ENCODE peak calls at places on chromosomes 4 and X, in eight cellular contexts. One of them, this sample, is unnamed.

GRCh38 chr4:42586775-42587174 is 70.1 kb downstream of the ATP8A1 start:
- DNase-seq in prostate gland: no peak
- DNase-seq in IMR-90: no peak
- DNase-seq in fibroblast of lung: no peak
- DNase-seq in adrenal gland: no peak
- DNase-seq in right lobe of liver: no peak
- DNase-seq in K562: no peak
- DNase-seq in mammary epithelial cell: no peak
- DNase-seq in this sample: no peak

GRCh38 chr4:7844247-7844991 is 95.2 kb downstream of the AFAP1 start:
- DNase-seq in prostate gland: peak; percentile 36
- DNase-seq in right lobe of liver: no peak
- DNase-seq in K562: peak; percentile 62
- DNase-seq in fibroblast of lung: peak; percentile 87
- DNase-seq in IMR-90: peak; percentile 99
- DNase-seq in mammary epithelial cell: peak; percentile 83
- DNase-seq in adrenal gland: peak; percentile 68
- DNase-seq in this sample: peak; percentile 79

GRCh38 chrX:40578039-40578438 is 2.7 kb upstream of the ATP6AP2 start:
- DNase-seq in mammary epithelial cell: no peak
- DNase-seq in K562: peak; percentile 10
- DNase-seq in fibroblast of lung: no peak
- DNase-seq in adrenal gland: no peak
- DNase-seq in right lobe of liver: no peak
- DNase-seq in prostate gland: no peak
- DNase-seq in IMR-90: no peak
- DNase-seq in this sample: no peak

GRCh38 chrX:9573282-9574106 is 108.6 kb downstream of the TBL1X start:
- DNase-seq in K562: no peak
- DNase-seq in prostate gland: no peak
- DNase-seq in IMR-90: no peak
- DNase-seq in fibroblast of lung: no peak
- DNase-seq in right lobe of liver: no peak
- DNase-seq in adrenal gland: no peak
- DNase-seq in mammary epithelial cell: no peak
- DNase-seq in this sample: no peak

GRCh38 chrX:14351889-14352288 is 177.4 kb upstream of the GLRA2 start:
- DNase-seq in IMR-90: no peak
- DNase-seq in adrenal gland: no peak
- DNase-seq in right lobe of liver: no peak
- DNase-seq in prostate gland: no peak
- DNase-seq in K562: no peak
- DNase-seq in fibroblast of lung: no peak
- DNase-seq in mammary epithelial cell: no peak
- DNase-seq in this sample: no peak

GRCh38 chr4:24765331-24765990 is 29.9 kb upstream of the SOD3 start:
- DNase-seq in fibroblast of lung: peak; percentile 36
- DNase-seq in prostate gland: no peak
- DNase-seq in K562: no peak
- DNase-seq in adrenal gland: no peak
- DNase-seq in mammary epithelial cell: no peak
- DNase-seq in IMR-90: peak; percentile 76
- DNase-seq in right lobe of liver: no peak
- DNase-seq in this sample: no peak

GRCh38 chrX:39206746-39207145 is 405.5 kb downstream of the MID1IP1 start:
- DNase-seq in fibroblast of lung: no peak
- DNase-seq in right lobe of liver: no peak
- DNase-seq in IMR-90: no peak
- DNase-seq in mammary epithelial cell: no peak
- DNase-seq in prostate gland: no peak
- DNase-seq in adrenal gland: no peak
- DNase-seq in K562: no peak
- DNase-seq in this sample: no peak

GRCh38 chr4:140071806-140072205 is 82.2 kb downstream of the MAML3 start:
- DNase-seq in IMR-90: peak; percentile 91
- DNase-seq in mammary epithelial cell: peak; percentile 75
- DNase-seq in right lobe of liver: no peak
- DNase-seq in K562: no peak
- DNase-seq in prostate gland: no peak
- DNase-seq in fibroblast of lung: peak; percentile 71
- DNase-seq in adrenal gland: no peak
- DNase-seq in this sample: no peak

GRCh38 chr4:27198246-27198645 is 337.6 kb downstream of the STIM2 start:
- DNase-seq in right lobe of liver: no peak
- DNase-seq in IMR-90: no peak
- DNase-seq in adrenal gland: no peak
- DNase-seq in fibroblast of lung: no peak
- DNase-seq in prostate gland: no peak
- DNase-seq in K562: no peak
- DNase-seq in mammary epithelial cell: no peak
- DNase-seq in this sample: no peak

GRCh38 chr4:107897823-107898222 is 33.5 kb upstream of the CYP2U1 start:
- DNase-seq in prostate gland: no peak
- DNase-seq in adrenal gland: no peak
- DNase-seq in mammary epithelial cell: no peak
- DNase-seq in IMR-90: no peak
- DNase-seq in right lobe of liver: no peak
- DNase-seq in K562: no peak
- DNase-seq in fibroblast of lung: no peak
- DNase-seq in this sample: peak; percentile 29

GRCh38 chrX:130878350-130879341 is 24.4 kb downstream of the ENOX2 start:
- DNase-seq in K562: peak; percentile 31
- DNase-seq in mammary epithelial cell: peak; percentile 85
- DNase-seq in fibroblast of lung: peak; percentile 88
- DNase-seq in right lobe of liver: peak; percentile 54
- DNase-seq in adrenal gland: peak; percentile 71
- DNase-seq in prostate gland: peak; percentile 11
- DNase-seq in IMR-90: peak; percentile 85
- DNase-seq in this sample: peak; percentile 85

GRCh38 chrX:71171110-71171801 is 26.6 kb downstream of the NLGN3 start:
- DNase-seq in K562: peak; percentile 74
- DNase-seq in right lobe of liver: no peak
- DNase-seq in IMR-90: no peak
- DNase-seq in fibroblast of lung: no peak
- DNase-seq in adrenal gland: peak; percentile 61
- DNase-seq in prostate gland: no peak
- DNase-seq in mammary epithelial cell: no peak
- DNase-seq in this sample: no peak

GRCh38 chrX:1222511-1223252 is 10.2 kb upstream of the CRLF2 start:
- DNase-seq in prostate gland: no peak
- DNase-seq in IMR-90: no peak
- DNase-seq in mammary epithelial cell: peak; percentile 52
- DNase-seq in K562: no peak
- DNase-seq in adrenal gland: no peak
- DNase-seq in right lobe of liver: no peak
- DNase-seq in fibroblast of lung: no peak
- DNase-seq in this sample: peak; percentile 47

GRCh38 chr4:151797853-151798252 is 37.0 kb upstream of the GATB start:
- DNase-seq in IMR-90: no peak
- DNase-seq in K562: no peak
- DNase-seq in right lobe of liver: no peak
- DNase-seq in adrenal gland: no peak
- DNase-seq in prostate gland: no peak
- DNase-seq in fibroblast of lung: no peak
- DNase-seq in mammary epithelial cell: no peak
- DNase-seq in this sample: no peak

GRCh38 chr4:74418063-74418670 is 26.8 kb upstream of the AREG start:
- DNase-seq in right lobe of liver: no peak
- DNase-seq in K562: no peak
- DNase-seq in IMR-90: peak; percentile 87
- DNase-seq in mammary epithelial cell: peak; percentile 94
- DNase-seq in prostate gland: no peak
- DNase-seq in fibroblast of lung: peak; percentile 87
- DNase-seq in adrenal gland: no peak
- DNase-seq in this sample: peak; percentile 97

GRCh38 chrX:148134578-148134977 is 153.4 kb downstream of the FMR1NB start:
- DNase-seq in right lobe of liver: no peak
- DNase-seq in IMR-90: no peak
- DNase-seq in fibroblast of lung: no peak
- DNase-seq in adrenal gland: no peak
- DNase-seq in prostate gland: no peak
- DNase-seq in K562: no peak
- DNase-seq in mammary epithelial cell: no peak
- DNase-seq in this sample: no peak
- TF ChIP-seq CTCF in right lobe of liver: no peak
- TF ChIP-seq CTCF in IMR-90: no peak
- TF ChIP-seq CTCF in fibroblast of lung: no peak
- TF ChIP-seq CTCF in adrenal gland: no peak
- TF ChIP-seq CTCF in prostate gland: no peak
- TF ChIP-seq CTCF in K562: no peak
- TF ChIP-seq CTCF in mammary epithelial cell: no peak
- TF ChIP-seq CTCF in this sample: no peak

DNA sequence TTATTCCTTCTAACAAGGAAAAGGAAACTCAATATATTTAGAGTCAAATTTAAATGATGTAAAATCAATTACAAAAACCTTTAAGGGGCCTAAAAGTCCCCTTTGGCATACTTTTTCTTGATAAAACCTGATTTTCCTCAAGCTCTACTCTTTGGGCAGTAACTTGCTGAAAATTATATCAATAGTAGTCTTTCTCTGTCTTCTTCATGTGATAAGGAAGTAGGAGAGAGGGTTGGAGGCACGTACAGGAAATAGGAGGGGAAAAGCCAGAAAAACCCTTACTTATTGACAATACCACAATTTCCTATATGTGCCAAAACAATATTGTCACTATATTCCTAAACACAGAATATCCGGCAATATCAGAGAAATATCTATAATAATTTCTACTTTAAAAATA is 9.6 kb downstream of the RHOH start:
- DNase-seq in K562: no peak
- DNase-seq in right lobe of liver: no peak
- DNase-seq in mammary epithelial cell: no peak
- DNase-seq in fibroblast of lung: no peak
- DNase-seq in adrenal gland: no peak
- DNase-seq in IMR-90: no peak
- DNase-seq in prostate gland: no peak
- DNase-seq in this sample: no peak
- H3K4me3 ChIP-seq in K562: peak overlapping the region; percentile 46
- H3K4me3 ChIP-seq in right lobe of liver: no peak overlapping the region
- H3K4me3 ChIP-seq in mammary epithelial cell: no peak overlapping the region
- H3K4me3 ChIP-seq in fibroblast of lung: no peak overlapping the region
- H3K4me3 ChIP-seq in adrenal gland: no peak overlapping the region
- H3K4me3 ChIP-seq in IMR-90: no peak overlapping the region
- H3K4me3 ChIP-seq in prostate gland: no peak overlapping the region
- H3K4me3 ChIP-seq in this sample: no peak overlapping the region

DNA sequence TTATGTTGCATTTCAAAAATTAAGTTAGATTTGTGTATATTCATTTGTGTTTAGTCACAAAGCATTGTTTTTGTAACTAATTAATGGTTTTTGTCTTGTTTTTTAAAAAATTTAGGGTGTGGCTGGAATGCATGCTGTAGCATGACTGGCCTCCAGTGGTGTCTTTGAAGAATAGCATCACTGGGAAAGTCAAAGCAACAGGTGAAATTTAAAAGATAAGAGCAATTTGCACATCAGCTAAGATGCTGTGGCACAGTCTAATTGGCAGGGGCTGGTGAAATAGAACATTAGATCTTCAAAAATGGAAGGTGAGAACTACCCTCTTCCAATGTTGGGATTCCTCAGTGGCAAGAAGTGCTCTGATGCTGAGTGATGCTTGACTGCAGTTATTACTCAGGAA is 45.3 kb downstream of the ANK2 start:
- DNase-seq in K562: peak; percentile 8
- DNase-seq in adrenal gland: no peak
- DNase-seq in right lobe of liver: no peak
- DNase-seq in mammary epithelial cell: no peak
- DNase-seq in fibroblast of lung: peak; percentile 29
- DNase-seq in IMR-90: no peak
- DNase-seq in prostate gland: no peak
- DNase-seq in this sample: peak; percentile 29
- H3K27me3 ChIP-seq in K562: no peaks in the 10 kb centered on the region
- H3K27me3 ChIP-seq in adrenal gland: no peaks in the 10 kb centered on the region
- H3K27me3 ChIP-seq in right lobe of liver: no peaks in the 10 kb centered on the region
- H3K27me3 ChIP-seq in mammary epithelial cell: peaks cover 4% of the 10 kb centered on the region
- H3K27me3 ChIP-seq in fibroblast of lung: no peaks in the 10 kb centered on the region
- H3K27me3 ChIP-seq in IMR-90: no peaks in the 10 kb centered on the region
- H3K27me3 ChIP-seq in prostate gland: no peaks in the 10 kb centered on the region
- H3K27me3 ChIP-seq in this sample: no peaks in the 10 kb centered on the region

DNA sequence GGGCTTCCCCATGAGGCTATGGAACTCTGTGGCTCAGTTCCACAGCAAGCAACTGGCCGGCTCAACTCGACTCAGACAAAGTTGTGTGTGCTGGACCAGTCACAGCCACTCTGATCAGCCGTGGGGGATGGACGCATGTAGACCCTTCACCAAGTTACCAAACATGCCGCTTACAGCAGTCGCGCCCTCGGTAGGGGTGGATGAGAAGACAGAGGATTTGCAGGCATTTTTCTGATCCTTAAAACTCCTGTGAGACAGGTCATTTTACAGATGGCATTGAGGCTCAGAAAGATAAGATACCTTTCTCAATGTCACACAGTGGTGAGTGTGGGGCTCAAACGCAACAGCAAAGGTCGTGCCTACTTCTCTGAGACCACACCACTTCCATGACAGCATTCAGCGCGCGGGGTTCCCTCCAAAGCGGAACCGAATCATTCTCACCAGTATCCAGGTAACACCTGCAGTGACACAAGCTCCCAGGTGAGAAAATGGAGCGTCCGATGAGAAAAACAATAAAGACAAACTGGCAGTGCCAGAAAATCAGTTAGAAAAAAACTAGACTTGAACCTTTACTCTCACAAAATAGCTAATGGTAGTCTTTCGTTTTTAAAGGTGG is 83.6 kb downstream of the RELL1 start:
- DNase-seq in adrenal gland: no peak
- DNase-seq in mammary epithelial cell: no peak
- DNase-seq in right lobe of liver: no peak
- DNase-seq in prostate gland: no peak
- DNase-seq in IMR-90: no peak
- DNase-seq in K562: no peak
- DNase-seq in fibroblast of lung: no peak
- DNase-seq in this sample: no peak
- TF ChIP-seq CTCF in adrenal gland: no peak
- TF ChIP-seq CTCF in mammary epithelial cell: no peak
- TF ChIP-seq CTCF in right lobe of liver: no peak
- TF ChIP-seq CTCF in prostate gland: no peak
- TF ChIP-seq CTCF in IMR-90: no peak
- TF ChIP-seq CTCF in K562: no peak
- TF ChIP-seq CTCF in fibroblast of lung: no peak
- TF ChIP-seq CTCF in this sample: no peak

DNA sequence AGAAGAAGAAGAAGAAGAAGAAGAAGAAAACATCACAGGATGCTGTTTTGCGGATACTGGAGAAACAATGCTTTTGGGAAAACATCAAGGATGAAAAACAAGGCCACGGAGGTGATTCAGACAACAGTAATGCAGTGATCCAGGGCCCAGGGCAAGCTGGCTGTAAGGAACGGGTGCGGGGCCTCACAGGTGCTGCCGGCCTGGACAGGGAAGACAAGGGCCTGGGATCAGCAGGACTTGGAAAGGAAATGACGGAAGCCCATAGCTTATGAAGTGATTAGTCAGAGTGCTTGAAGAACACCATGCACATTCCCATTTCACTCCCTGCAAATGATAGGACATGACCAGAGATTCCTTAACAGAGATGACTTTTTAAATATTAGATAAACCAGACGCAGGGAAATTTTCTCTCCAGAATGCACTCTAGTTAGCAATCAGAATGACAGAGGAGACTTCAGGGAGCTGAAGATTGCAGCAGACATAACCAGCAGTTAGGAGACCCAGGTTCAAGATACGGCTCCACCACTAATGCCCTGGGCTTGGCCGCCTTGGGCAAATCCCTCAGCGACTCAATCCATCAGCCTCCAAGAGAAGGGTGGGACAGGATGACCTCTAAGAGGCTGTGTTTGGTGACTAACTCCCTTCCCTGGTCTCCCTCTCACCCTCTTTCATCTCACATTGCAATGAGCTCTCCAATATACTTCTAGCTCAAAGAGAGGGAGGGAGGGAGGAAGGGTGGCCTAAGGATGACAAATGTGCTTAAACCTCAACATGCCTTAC is 54.1 kb downstream of the APBB2 start:
- DNase-seq in mammary epithelial cell: peak; percentile 97
- DNase-seq in prostate gland: no peak
- DNase-seq in K562: no peak
- DNase-seq in IMR-90: peak; percentile 96
- DNase-seq in right lobe of liver: no peak
- DNase-seq in adrenal gland: peak; percentile 29
- DNase-seq in fibroblast of lung: peak; percentile 82
- DNase-seq in this sample: peak; percentile 97
- H3K4me3 ChIP-seq in mammary epithelial cell: no peak overlapping the region
- H3K4me3 ChIP-seq in prostate gland: no peak overlapping the region
- H3K4me3 ChIP-seq in K562: no peak overlapping the region
- H3K4me3 ChIP-seq in IMR-90: no peak overlapping the region
- H3K4me3 ChIP-seq in right lobe of liver: no peak overlapping the region
- H3K4me3 ChIP-seq in adrenal gland: no peak overlapping the region
- H3K4me3 ChIP-seq in fibroblast of lung: no peak overlapping the region
- H3K4me3 ChIP-seq in this sample: no peak overlapping the region

This sample was measured in bronchial epithelial cell.